ENCODE peak calls at places on chromosomes 12 and 14, in five cellular contexts. One of them, this sample, is unnamed.

GRCh38 chr12:132211811-132212210 is 67.6 kb downstream of the NOC4L start:
- DNase-seq in Karpas-422: no peak
- DNase-seq in GM23248: no peak
- DNase-seq in NB4: no peak
- DNase-seq in brain microvascular endothelial cell: no peak
- DNase-seq in this sample: no peak

GRCh38 chr12:123580772-123581171 is 3.6 kb upstream of the TMED2 start:
- DNase-seq in Karpas-422: no peak
- DNase-seq in GM23248: peak; percentile 29
- DNase-seq in NB4: no peak
- DNase-seq in brain microvascular endothelial cell: no peak
- DNase-seq in this sample: no peak

GRCh38 chr14:36996133-36996856 is 176.1 kb downstream of the SLC25A21 start:
- DNase-seq in Karpas-422: no peak
- DNase-seq in GM23248: peak; percentile 91
- DNase-seq in NB4: no peak
- DNase-seq in brain microvascular endothelial cell: peak; percentile 81
- DNase-seq in this sample: no peak

GRCh38 chr12:8449293-8449944 is 6.3 kb upstream of the CLEC6A start:
- DNase-seq in Karpas-422: no peak
- DNase-seq in GM23248: no peak
- DNase-seq in NB4: no peak
- DNase-seq in brain microvascular endothelial cell: no peak
- DNase-seq in this sample: no peak

GRCh38 chr14:105330491-105330895 is 15.9 kb downstream of the PACS2 start:
- DNase-seq in Karpas-422: no peak
- DNase-seq in GM23248: peak; percentile 90
- DNase-seq in NB4: no peak
- DNase-seq in brain microvascular endothelial cell: peak; percentile 57
- DNase-seq in this sample: peak; percentile 11

GRCh38 chr12:49979791-49980190 is 7.0 kb downstream of the AQP6 start:
- DNase-seq in Karpas-422: no peak
- DNase-seq in GM23248: no peak
- DNase-seq in NB4: no peak
- DNase-seq in brain microvascular endothelial cell: no peak
- DNase-seq in this sample: no peak

GRCh38 chr14:75425443-75425842 is 2.4 kb upstream of the JDP2 start:
- DNase-seq in Karpas-422: no peak
- DNase-seq in GM23248: no peak
- DNase-seq in NB4: no peak
- DNase-seq in brain microvascular endothelial cell: no peak
- DNase-seq in this sample: no peak

GRCh38 chr14:61973981-61974380 is 211.8 kb downstream of the SNAPC1 start:
- DNase-seq in Karpas-422: no peak
- DNase-seq in GM23248: peak; percentile 87
- DNase-seq in NB4: no peak
- DNase-seq in brain microvascular endothelial cell: peak; percentile 88
- DNase-seq in this sample: no peak